ENCODE peak calls at places on chromosomes 16 and 17, in four cellular contexts. T is epithelial cell of proximal tubule; H is CD8-positive, alpha-beta memory T cell; A is stimulated activated naive CD8-positive, alpha-beta T cell treated with anti-CD3 and anti-CD28 coated beads, Interleukin-15, Interleukin-2, amounts not matched to agents 100 U/mL and 50 U/mL, for 24 hours. E is an unnamed sample.

GRCh38 chr16:23504076-23504452 is 6.2 kb downstream of the GGA2 start:
- DNase-seq in T (peak), A (no peak), H (no peak), E (no peak)

GRCh38 chr17:681738-682137 is 32.9 kb downstream of the VPS53 start:
- DNase-seq in H (no peak), A (no peak), T (no peak), E (no peak)

GRCh38 chr17:79749156-79749815 is 18.5 kb downstream of the ENPP7 start:
- DNase-seq in A (no peak), T (peak), H (no peak), E (peak)

GRCh38 chr16:2095315-2095853 is 40.3 kb downstream of the PKD1 start:
- DNase-seq in H (no peak), A (no peak), T (no peak), E (no peak)

GRCh38 chr17:48051278-48051677 is 3.1 kb downstream of the NFE2L1 start:
- DNase-seq in H (no peak), T (no peak), A (no peak), E (no peak)

GRCh38 chr16:48102083-48103008 is 53.4 kb downstream of the ABCC12 start:
- DNase-seq in H (no peak), A (no peak), T (no peak), E (no peak)

GRCh38 chr17:48236681-48237134 is 129.1 kb downstream of the SNX11 start:
- DNase-seq in H (no peak), A (no peak), T (no peak), E (no peak)

GRCh38 chr16:82152641-82153094 is 17.4 kb downstream of the MPHOSPH6 start:
- DNase-seq in H (no peak), T (no peak), A (no peak), E (no peak)

GRCh38 chr16:57190136-57190535 is 4.0 kb downstream of the RSPRY1 start:
- DNase-seq in H (no peak), A (no peak), T (no peak), E (no peak)

GRCh38 chr17:49756805-49757496 is 7.0 kb downstream of the FAM117A start:
- DNase-seq in T (no peak), H (no peak), A (no peak), E (no peak)

GRCh38 chr17:9676742-9677387 is 31.5 kb downstream of the USP43 start:
- DNase-seq in T (peak), A (no peak), H (no peak), E (peak)

GRCh38 chr16:57091200-57091989 is 988 bp upstream of the CPNE2 start:
- DNase-seq in H (no peak), T (no peak), A (no peak), E (peak)

GRCh38 chr16:2150418-2151187 is 2.2 kb downstream of the RAB26 start:
- DNase-seq in H (no peak), T (no peak), A (peak), E (no peak)

E was measured in kidney epithelial cell.